ENCODE peak calls at places on chromosomes 11 and 22, in nine cellular contexts. K, X, N, F, R, Y, E, D and V are unnamed samples.

GRCh38 chr11:72522186-72522585 is 87.9 kb upstream of the CLPB start:
- DNase-seq in F (peak; percentile 45), X (no peak), R (no peak), N (no peak), D (no peak), Y (no peak), K (no peak), E (no peak), V (no peak)

GRCh38 chr11:35214792-35215193 is 75.8 kb downstream of the CD44 start:
- DNase-seq in K (no peak), X (no peak), D (no peak), Y (peak; percentile 51), E (no peak), R (peak; percentile 78), N (peak; percentile 98), F (no peak), V (no peak)

GRCh38 chr22:33221566-33221965 is 163.4 kb upstream of the SYN3 start:
- DNase-seq in Y (no peak), R (peak; percentile 78), X (no peak), E (no peak), F (no peak), K (no peak), N (no peak), D (no peak), V (no peak)

GRCh38 chr11:68142028-68142412 is 20.8 kb upstream of the CHKA start:
- DNase-seq in R (no peak), D (no peak), Y (peak; percentile 71), F (no peak), N (no peak), E (peak; percentile 78), K (peak; percentile 17), X (peak; percentile 88), V (peak; percentile 87)

GRCh38 chr22:19229600-19229999 is 51.1 kb upstream of the SLC25A1 start:
- DNase-seq in K (no peak), X (no peak), E (no peak), R (no peak), N (no peak), Y (no peak), F (no peak), D (no peak), V (no peak)

GRCh38 chr11:120384476-120384875 is 48.3 kb downstream of the ARHGEF12 start:
- DNase-seq in Y (no peak), E (no peak), X (no peak), F (no peak), D (no peak), N (peak; percentile 19), K (no peak), R (no peak), V (no peak)

GRCh38 chr11:125165111-125165663 is 636 bp downstream of the PKNOX2 start:
- DNase-seq in F (peak; percentile 53), N (peak; percentile 41), R (peak; percentile 24), K (no peak), Y (peak; percentile 35), X (no peak), D (peak; percentile 69), E (no peak), V (peak; percentile 38)

GRCh38 chr22:38437416-38437815 is 17.6 kb downstream of the KCNJ4 start:
- DNase-seq in E (no peak), R (no peak), D (no peak), K (no peak), X (no peak), N (no peak), Y (no peak), F (no peak), V (no peak)

GRCh38 chr22:43078522-43078921 is 10.7 kb downstream of the TTLL1 start:
- DNase-seq in K (no peak), E (no peak), D (no peak), F (no peak), Y (no peak), X (no peak), R (no peak), N (no peak), V (no peak)

GRCh38 chr11:32713496-32713895 is 81.0 kb downstream of the CCDC73 start:
- DNase-seq in R (peak; percentile 5), F (no peak), E (no peak), D (no peak), Y (no peak), K (no peak), N (no peak), X (peak; percentile 2), V (peak; percentile 20)

GRCh38 chr22:32204856-32205722 is at the start of gene RFPL2:
- DNase-seq in N (peak; percentile 62), K (no peak), X (no peak), R (peak; percentile 6), F (peak; percentile 30), Y (peak; percentile 53), E (no peak), D (peak; percentile 82), V (no peak)

GRCh38 chr11:109236696-109237095 is 185.3 kb upstream of the C11orf87 start:
- DNase-seq in K (no peak), N (no peak), D (no peak), X (no peak), R (peak; percentile 13), Y (no peak), F (no peak), E (no peak), V (no peak)

GRCh38 chr11:108224366-108224765 is 1.5 kb downstream of the ATM start:
- DNase-seq in X (no peak), E (no peak), D (no peak), R (no peak), N (no peak), F (no peak), K (no peak), Y (no peak), V (no peak)

GRCh38 chr11:1194231-1194976 is 28.5 kb upstream of the MUC5B start:
- DNase-seq in N (no peak), Y (no peak), K (no peak), D (no peak), F (no peak), X (no peak), R (no peak), E (no peak), V (no peak)

GRCh38 chr22:49535527-49536125 is 292.0 kb downstream of the BRD1 start:
- DNase-seq in N (no peak), F (no peak), X (no peak), K (no peak), E (no peak), Y (no peak), R (no peak), D (no peak), V (no peak)